ENCODE peak calls at places on chromosome 3, in nine cellular contexts. D is transverse colon, L is ovary, F is A549, B is K562, U is stomach, H is sigmoid colon, A is esophagus muscularis mucosa, W is H1. O is an unnamed sample.

GRCh38 chr3:196219194-196219969 is 3.0 kb downstream of the SLC51A start:
- DNase-seq in D (peak), L (peak), F (no peak), B (no peak), U (no peak), H (peak), A (no peak), W (no peak), O (peak)

GRCh38 chr3:51955893-51956770 is 951 bp downstream of the GPR62 start:
- DNase-seq in D (peak), L (peak), F (no peak), B (no peak), U (peak), H (no peak), A (no peak), W (peak), O (no peak)

GRCh38 chr3:19866751-19867347 is 67.2 kb downstream of the EFHB start:
- DNase-seq in D (peak), L (no peak), F (peak), B (peak), U (peak), H (no peak), A (no peak), W (peak), O (peak)

GRCh38 chr3:31980530-31981205 is 394 bp downstream of the OSBPL10 start:
- DNase-seq in D (peak), L (peak), F (peak), B (no peak), U (peak), H (peak), A (no peak), W (peak), O (peak)

GRCh38 chr3:109806929-109807328 is 469.6 kb upstream of the DPPA4 start:
- DNase-seq in D (no peak), L (no peak), F (no peak), B (peak), U (no peak), H (no peak), A (no peak), W (no peak), O (no peak)

GRCh38 chr3:129506272-129506742 is 22.1 kb upstream of the RHO start:
- DNase-seq in D (no peak), L (no peak), F (no peak), B (no peak), U (no peak), H (no peak), A (no peak), W (no peak), O (no peak)

GRCh38 chr3:138259126-138259525 is 70.5 kb downstream of the NME9 start:
- DNase-seq in D (no peak), L (no peak), F (no peak), B (no peak), U (no peak), H (no peak), A (no peak), W (no peak), O (no peak)

GRCh38 chr3:183211390-183211789 is 41.7 kb upstream of the B3GNT5 start:
- DNase-seq in D (no peak), L (no peak), F (no peak), B (no peak), U (peak), H (peak), A (no peak), W (no peak), O (no peak)

GRCh38 chr3:177385831-177386301 is 188.6 kb upstream of the TBL1XR1 start:
- DNase-seq in D (no peak), L (no peak), F (no peak), B (no peak), U (no peak), H (no peak), A (no peak), W (no peak), O (no peak)

GRCh38 chr3:61634678-61635077 is 73.3 kb downstream of the PTPRG start:
- DNase-seq in D (no peak), L (no peak), F (no peak), B (no peak), U (no peak), H (no peak), A (no peak), W (no peak), O (no peak)

GRCh38 chr3:22585504-22585903 is 617.6 kb upstream of the UBE2E2 start:
- DNase-seq in D (no peak), L (no peak), F (no peak), B (no peak), U (no peak), H (no peak), A (no peak), W (no peak), O (no peak)

GRCh38 chr3:131140891-131141290 is 114.2 kb downstream of the NEK11 start:
- DNase-seq in D (no peak), L (no peak), F (no peak), B (no peak), U (no peak), H (no peak), A (no peak), W (no peak), O (no peak)

GRCh38 chr3:188336178-188336577 is 182.2 kb downstream of the LPP start:
- DNase-seq in D (no peak), L (no peak), F (no peak), B (no peak), U (no peak), H (no peak), A (no peak), W (no peak), O (no peak)

GRCh38 chr3:196813903-196814302 is 53.8 kb upstream of the SENP5 start:
- DNase-seq in D (no peak), L (no peak), F (no peak), B (peak), U (no peak), H (no peak), A (no peak), W (no peak), O (no peak)

GRCh38 chr3:196835081-196835480 is 32.6 kb upstream of the SENP5 start:
- DNase-seq in D (no peak), L (no peak), F (no peak), B (no peak), U (no peak), H (no peak), A (no peak), W (no peak), O (no peak)

GRCh38 chr3:72924055-72924454 is 36.2 kb downstream of the GXYLT2 start:
- DNase-seq in D (no peak), L (no peak), F (no peak), B (no peak), U (no peak), H (no peak), A (no peak), W (no peak), O (no peak)

GRCh38 chr3:141797167-141797773 is 34.1 kb downstream of the GRK7 start:
- DNase-seq in D (peak), L (peak), F (no peak), B (no peak), U (peak), H (peak), A (no peak), W (peak), O (peak)

GRCh38 chr3:127997961-127998360 is 54.3 kb upstream of the SEC61A1 start:
- DNase-seq in D (no peak), L (no peak), F (no peak), B (no peak), U (peak), H (no peak), A (no peak), W (no peak), O (no peak)

GRCh38 chr3:17753271-17753992 is 11.0 kb upstream of the TBC1D5 start:
- DNase-seq in D (no peak), L (no peak), F (no peak), B (no peak), U (no peak), H (no peak), A (no peak), W (no peak), O (no peak)

GRCh38 chr3:137041251-137041650 is 83.5 kb downstream of the IL20RB start:
- DNase-seq in D (no peak), L (no peak), F (no peak), B (no peak), U (no peak), H (no peak), A (no peak), W (no peak), O (no peak)

GRCh38 chr3:10508619-10509260 is 3.4 kb upstream of the ATP2B2 start:
- DNase-seq in D (no peak), L (no peak), F (no peak), B (no peak), U (no peak), H (no peak), A (no peak), W (no peak), O (no peak)

GRCh38 chr3:59518268-59518667 is 468.4 kb upstream of the CFAP20DC start:
- DNase-seq in D (no peak), L (no peak), F (no peak), B (no peak), U (no peak), H (no peak), A (no peak), W (no peak), O (no peak)

GRCh38 chr3:165786013-165786412 is 51.2 kb downstream of the BCHE start:
- DNase-seq in D (no peak), L (no peak), F (no peak), B (no peak), U (no peak), H (no peak), A (no peak), W (no peak), O (no peak)

GRCh38 chr3:131688370-131688769 is 185.6 kb upstream of the MRPL3 start:
- DNase-seq in D (no peak), L (no peak), F (no peak), B (no peak), U (no peak), H (no peak), A (no peak), W (no peak), O (no peak)

GRCh38 chr3:57145852-57146251 is 19.3 kb downstream of the IL17RD start:
- DNase-seq in D (no peak), L (no peak), F (no peak), B (no peak), U (no peak), H (no peak), A (no peak), W (no peak), O (no peak)

GRCh38 chr3:187533797-187534196 is 136.4 kb downstream of the SST start:
- DNase-seq in D (no peak), L (no peak), F (no peak), B (no peak), U (no peak), H (no peak), A (no peak), W (no peak), O (no peak)

GRCh38 chr3:57706462-57706861 is 13.6 kb upstream of the DENND6A start:
- DNase-seq in D (no peak), L (no peak), F (no peak), B (no peak), U (no peak), H (no peak), A (no peak), W (no peak), O (no peak)

GRCh38 chr3:101998256-101998926 is 149.1 kb downstream of the NFKBIZ start:
- DNase-seq in D (no peak), L (no peak), F (no peak), B (no peak), U (no peak), H (no peak), A (no peak), W (no peak), O (no peak)

GRCh38 chr3:130699765-130700164 is 46.9 kb downstream of the PIK3R4 start:
- DNase-seq in D (no peak), L (no peak), F (peak), B (peak), U (no peak), H (no peak), A (no peak), W (no peak), O (no peak)

GRCh38 chr3:6282920-6283319 is 578.0 kb upstream of the GRM7 start:
- DNase-seq in D (no peak), L (no peak), F (no peak), B (no peak), U (no peak), H (peak), A (no peak), W (no peak), O (no peak)

GRCh38 chr3:138461696-138462295 is 27.4 kb downstream of the ESYT3 start:
- DNase-seq in D (no peak), L (no peak), F (no peak), B (no peak), U (no peak), H (no peak), A (no peak), W (peak), O (no peak)

GRCh38 chr3:188624828-188625227 is 470.9 kb downstream of the LPP start:
- DNase-seq in D (no peak), L (no peak), F (no peak), B (no peak), U (no peak), H (no peak), A (no peak), W (no peak), O (no peak)

DNA sequence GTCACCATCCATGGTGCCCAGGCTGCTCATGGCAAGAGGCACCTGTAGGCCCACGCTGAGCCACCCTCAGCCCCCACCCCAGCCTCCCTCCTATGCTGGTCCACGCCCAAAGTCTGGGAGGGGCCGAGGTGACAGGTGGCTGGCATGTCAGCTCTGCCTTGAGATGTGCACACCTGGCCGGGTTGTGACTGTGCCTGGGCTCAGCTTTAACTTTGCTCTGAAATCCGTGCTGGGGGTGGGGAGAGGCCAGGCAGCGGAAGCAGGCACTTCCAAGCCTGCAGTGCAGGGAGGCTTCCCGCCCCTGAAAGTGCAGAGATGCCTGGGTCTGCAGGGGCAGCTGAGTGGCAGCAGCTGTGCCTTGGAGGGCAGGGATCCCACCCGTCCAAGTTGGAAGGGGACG is 1124.8 kb downstream of the SI start:
- DNase-seq in D (no peak), L (no peak), F (no peak), B (no peak), U (no peak), H (peak), A (no peak), W (no peak), O (no peak)
- TF ChIP-seq EP300 in D (no peak), L (no peak), F (no peak), B (no peak), U (no peak), H (no peak), A (no peak), W (no peak), O (no peak)

GRCh38 chr3:106839576-106840280 is 537.5 kb upstream of the CCDC54 start:
- DNase-seq in D (no peak), L (no peak), F (no peak), B (no peak), U (no peak), H (no peak), A (no peak), W (no peak), O (no peak)
- TF ChIP-seq EP300 in D (no peak), L (no peak), F (no peak), B (no peak), U (no peak), H (no peak), A (no peak), W (no peak), O (no peak)

GRCh38 chr3:40780801-40781406 is 256.1 kb downstream of the ZNF621 start:
- DNase-seq in D (no peak), L (peak), F (no peak), B (no peak), U (no peak), H (peak), A (peak), W (no peak), O (peak)

GRCh38 chr3:40779039-40779438 is 254.3 kb downstream of the ZNF621 start:
- DNase-seq in D (no peak), L (no peak), F (no peak), B (no peak), U (no peak), H (no peak), A (peak), W (no peak), O (no peak)

GRCh38 chr3:40782086-40782721 is 257.4 kb downstream of the ZNF621 start:
- DNase-seq in D (no peak), L (no peak), F (no peak), B (no peak), U (no peak), H (no peak), A (peak), W (no peak), O (no peak)

GRCh38 chr3:40780341-40780800 is 255.6 kb downstream of the ZNF621 start:
- DNase-seq in D (peak), L (peak), F (no peak), B (no peak), U (peak), H (peak), A (peak), W (no peak), O (peak)
- TF ChIP-seq EP300 in D (no peak), L (no peak), F (no peak), B (no peak), U (no peak), H (no peak), A (no peak), W (no peak), O (no peak)

GRCh38 chr3:84522893-84523292 is 435.9 kb upstream of the CADM2 start:
- DNase-seq in D (no peak), L (no peak), F (no peak), B (no peak), U (no peak), H (no peak), A (no peak), W (no peak), O (no peak)
- TF ChIP-seq EP300 in D (no peak), L (no peak), F (no peak), B (no peak), U (no peak), H (no peak), A (no peak), W (no peak), O (no peak)

GRCh38 chr3:12901631-12902045 is 60.3 kb upstream of the RPL32 start:
- DNase-seq in D (no peak), L (no peak), F (no peak), B (peak), U (no peak), H (no peak), A (no peak), W (no peak), O (no peak)
- TF ChIP-seq EP300 in D (no peak), L (no peak), F (no peak), B (no peak), U (no peak), H (no peak), A (no peak), W (no peak), O (no peak)

DNA sequence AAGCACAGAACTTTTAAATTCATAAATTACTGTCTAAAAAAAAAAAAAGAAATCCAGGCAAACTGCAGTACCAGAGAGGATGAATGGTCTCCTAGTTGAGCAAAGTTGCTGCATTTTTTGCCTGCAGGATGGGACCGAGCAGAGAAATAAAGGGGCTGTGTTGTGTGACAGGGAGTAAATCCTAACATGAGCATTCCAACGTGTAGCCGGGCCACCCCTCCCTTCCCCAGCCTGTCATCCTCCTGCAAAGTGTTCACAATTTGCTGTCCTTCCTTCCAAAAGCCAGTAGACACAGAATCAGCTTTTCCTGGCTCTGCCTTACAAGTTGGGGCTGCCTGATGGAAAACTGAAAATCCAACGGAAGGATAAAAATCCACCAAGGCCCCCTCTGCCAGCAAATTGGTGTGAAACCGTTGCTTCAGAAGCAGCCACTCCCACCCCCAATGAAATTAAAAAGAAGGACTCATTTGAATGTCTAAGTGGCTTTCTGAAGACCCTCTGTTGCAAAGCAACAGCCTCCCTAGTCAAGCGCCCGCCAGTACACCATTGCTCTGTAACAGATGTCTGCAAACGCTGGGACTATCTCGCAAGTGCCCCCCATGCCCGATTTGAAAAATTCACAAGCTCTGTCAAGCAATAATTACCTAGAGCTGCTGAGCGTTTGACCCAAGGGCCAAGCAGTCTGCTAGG is 710 bp downstream of the FRMD4B start:
- DNase-seq in D (no peak), L (no peak), F (no peak), B (no peak), U (no peak), H (no peak), A (no peak), W (no peak), O (no peak)
- TF ChIP-seq EP300 in D (no peak), L (no peak), F (no peak), B (no peak), U (no peak), H (no peak), A (no peak), W (no peak), O (no peak)

GRCh38 chr3:189954733-189955665 is 165.7 kb downstream of the P3H2 start:
- DNase-seq in D (no peak), L (no peak), F (no peak), B (no peak), U (no peak), H (no peak), A (no peak), W (no peak), O (no peak)
- TF ChIP-seq EP300 in D (no peak), L (no peak), F (no peak), B (no peak), U (no peak), H (no peak), A (no peak), W (no peak), O (no peak)